ENCODE peak calls at places on chromosomes 16 and 17, in five cellular contexts. V, C, J, L and E are unnamed samples.

GRCh38 chr17:4162366-4162765 is 19.4 kb downstream of the CYB5D2 start:
- DNase-seq in V (no peak), C (no peak), J (no peak), L (no peak), E (no peak)

GRCh38 chr16:81651758-81652718 is 127.1 kb upstream of the PLCG2 start:
- DNase-seq in V (peak; percentile 86), C (no peak), J (no peak), L (no peak), E (no peak)

GRCh38 chr17:56320443-56320842 is 167.2 kb downstream of the ANKFN1 start:
- DNase-seq in V (no peak), C (no peak), J (no peak), L (no peak), E (no peak)

GRCh38 chr17:75335315-75335714 is 46.1 kb upstream of the SLC25A19 start:
- DNase-seq in V (no peak), C (peak; percentile 58), J (no peak), L (no peak), E (no peak)

GRCh38 chr16:83215417-83216001 is 588.7 kb downstream of the CDH13 start:
- DNase-seq in V (peak; percentile 59), C (peak; percentile 49), J (no peak), L (peak; percentile 21), E (peak; percentile 21)

GRCh38 chr17:3727041-3727440 is 3.3 kb downstream of the HASPIN start:
- DNase-seq in V (no peak), C (no peak), J (peak; percentile 45), L (no peak), E (no peak)

GRCh38 chr16:27698266-27698665 is 148.3 kb downstream of the KATNIP start:
- DNase-seq in V (peak; percentile 62), C (no peak), J (no peak), L (no peak), E (no peak)

GRCh38 chr17:20995164-20995872 is 47.5 kb downstream of the USP22 start:
- DNase-seq in V (no peak), C (peak; percentile 22), J (no peak), L (no peak), E (no peak)

GRCh38 chr17:81082177-81083073 is 47.5 kb downstream of the BAIAP2 start:
- DNase-seq in V (no peak), C (peak; percentile 74), J (no peak), L (no peak), E (no peak)

GRCh38 chr17:45098081-45098868 is 34.0 kb downstream of the PLCD3 start:
- DNase-seq in V (no peak), C (no peak), J (no peak), L (no peak), E (no peak)
- H3K27ac ChIP-seq in V (no peak overlapping the region), C (peak overlapping the region; percentile 19), J (no peak overlapping the region), L (no peak overlapping the region), E (peak overlapping the region; percentile 19)

DNA sequence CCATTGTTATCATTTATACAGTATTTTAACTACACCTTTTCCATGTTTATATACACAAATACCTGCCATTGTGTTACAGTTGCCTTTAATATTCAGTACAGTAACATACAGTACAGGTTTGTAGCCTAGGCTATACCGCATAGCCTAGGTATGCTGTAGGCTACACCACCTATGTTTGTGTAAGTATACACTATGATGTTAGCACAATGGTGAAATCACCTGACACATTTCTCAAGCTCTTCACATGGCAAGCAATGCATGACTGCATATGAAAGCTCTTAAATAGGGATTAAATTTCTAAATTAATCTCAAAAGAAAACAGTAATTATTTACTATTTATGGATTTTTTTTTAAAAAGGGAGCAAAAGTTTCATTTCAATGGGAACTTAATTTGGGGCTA is 12.0 kb downstream of the LRRC37B start:
- DNase-seq in V (no peak), C (no peak), J (no peak), L (no peak), E (no peak)
- TF ChIP-seq ZBTB33 in V (no peak), C (no peak), J (no peak), L (no peak), E (no peak)

GRCh38 chr16:89194340-89195311 is 5.7 kb downstream of the SLC22A31 start:
- DNase-seq in V (no peak), C (peak; percentile 19), J (no peak), L (peak; percentile 0), E (no peak)

GRCh38 chr16:89197633-89198416 is 2.5 kb downstream of the SLC22A31 start:
- DNase-seq in V (no peak), C (no peak), J (no peak), L (peak; percentile 97), E (no peak)

GRCh38 chr16:89193576-89194293 is 6.6 kb downstream of the SLC22A31 start:
- DNase-seq in V (no peak), C (peak; percentile 59), J (no peak), L (no peak), E (no peak)

GRCh38 chr16:89197033-89197632 is 3.2 kb downstream of the SLC22A31 start:
- DNase-seq in V (no peak), C (peak; percentile 21), J (no peak), L (no peak), E (no peak)

GRCh38 chr16:89195521-89196171 is 4.7 kb downstream of the SLC22A31 start:
- DNase-seq in V (no peak), C (no peak), J (no peak), L (no peak), E (no peak)
- H3K27ac ChIP-seq in V (no peak overlapping the region), C (no peak overlapping the region), J (no peak overlapping the region), L (no peak overlapping the region), E (no peak overlapping the region)

DNA sequence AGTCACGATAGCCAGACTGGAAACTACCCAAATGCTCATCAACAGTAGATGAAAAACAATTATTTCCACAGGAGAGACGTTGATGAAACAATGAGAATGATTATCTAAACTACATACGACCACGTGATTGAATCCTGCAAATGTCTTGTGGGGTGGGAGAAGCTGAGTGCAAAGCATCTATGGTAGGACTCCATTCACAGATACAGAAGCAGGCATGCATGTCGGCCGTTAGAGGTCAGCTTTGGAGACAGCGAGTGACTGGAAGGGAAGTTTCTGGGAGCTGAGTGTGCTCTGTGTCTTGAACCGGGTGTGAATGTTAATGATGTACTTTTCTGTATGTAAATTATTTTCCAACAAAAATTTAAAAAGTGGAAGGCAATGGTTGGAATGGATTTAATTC is 71.5 kb upstream of the DNAJA2 start:
- DNase-seq in V (peak; percentile 31), C (no peak), J (no peak), L (no peak), E (no peak)
- TF ChIP-seq ZBTB33 in V (no peak), C (no peak), J (no peak), L (no peak), E (no peak)

DNA sequence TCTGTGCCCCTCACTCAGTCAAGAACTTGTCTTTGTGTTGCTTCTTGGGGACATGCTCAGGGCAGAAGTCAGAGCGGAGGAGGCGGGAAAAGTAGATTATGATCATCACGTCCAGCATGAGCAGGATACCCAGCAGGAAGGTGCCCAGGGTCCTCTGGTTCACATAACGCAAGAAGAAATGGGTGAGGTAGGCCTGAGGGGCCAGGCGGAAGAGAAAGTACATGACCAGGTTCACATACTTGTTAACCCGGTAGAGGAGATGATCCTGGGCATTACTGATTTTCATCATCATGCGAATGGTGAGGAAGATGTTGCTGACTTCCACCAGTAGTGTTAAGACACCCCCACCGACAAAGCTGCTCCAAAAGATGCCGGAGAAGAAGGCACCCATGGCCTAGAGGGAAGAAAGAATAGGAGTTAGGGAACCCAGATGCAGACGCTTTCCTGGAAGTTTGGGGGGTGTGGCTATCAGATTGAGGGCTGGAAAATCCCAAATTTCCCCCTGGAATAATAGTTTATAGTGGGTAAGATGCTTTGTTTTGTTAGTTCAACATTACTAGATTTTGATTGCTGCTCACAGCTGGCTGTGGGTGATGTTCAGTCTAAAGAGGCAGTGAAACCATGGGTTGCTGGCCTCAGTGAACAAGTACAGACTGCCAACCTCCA is 1.4 kb downstream of the TLCD1 start:
- DNase-seq in V (peak; percentile 62), C (no peak), J (no peak), L (no peak), E (no peak)
- H3K27ac ChIP-seq in V (peak overlapping the region; percentile 95), C (peak overlapping the region; percentile 72), J (peak overlapping the region; percentile 4), L (peak overlapping the region; percentile 88), E (peak overlapping the region; percentile 89)

GRCh38 chr16:75070055-75070841 is 46.3 kb downstream of the LDHD start:
- DNase-seq in V (peak; percentile 49), C (peak; percentile 86), J (no peak), L (peak; percentile 98), E (no peak)
- TF ChIP-seq ZBTB33 in V (no peak), C (no peak), J (no peak), L (peak; percentile 8), E (no peak)

DNA sequence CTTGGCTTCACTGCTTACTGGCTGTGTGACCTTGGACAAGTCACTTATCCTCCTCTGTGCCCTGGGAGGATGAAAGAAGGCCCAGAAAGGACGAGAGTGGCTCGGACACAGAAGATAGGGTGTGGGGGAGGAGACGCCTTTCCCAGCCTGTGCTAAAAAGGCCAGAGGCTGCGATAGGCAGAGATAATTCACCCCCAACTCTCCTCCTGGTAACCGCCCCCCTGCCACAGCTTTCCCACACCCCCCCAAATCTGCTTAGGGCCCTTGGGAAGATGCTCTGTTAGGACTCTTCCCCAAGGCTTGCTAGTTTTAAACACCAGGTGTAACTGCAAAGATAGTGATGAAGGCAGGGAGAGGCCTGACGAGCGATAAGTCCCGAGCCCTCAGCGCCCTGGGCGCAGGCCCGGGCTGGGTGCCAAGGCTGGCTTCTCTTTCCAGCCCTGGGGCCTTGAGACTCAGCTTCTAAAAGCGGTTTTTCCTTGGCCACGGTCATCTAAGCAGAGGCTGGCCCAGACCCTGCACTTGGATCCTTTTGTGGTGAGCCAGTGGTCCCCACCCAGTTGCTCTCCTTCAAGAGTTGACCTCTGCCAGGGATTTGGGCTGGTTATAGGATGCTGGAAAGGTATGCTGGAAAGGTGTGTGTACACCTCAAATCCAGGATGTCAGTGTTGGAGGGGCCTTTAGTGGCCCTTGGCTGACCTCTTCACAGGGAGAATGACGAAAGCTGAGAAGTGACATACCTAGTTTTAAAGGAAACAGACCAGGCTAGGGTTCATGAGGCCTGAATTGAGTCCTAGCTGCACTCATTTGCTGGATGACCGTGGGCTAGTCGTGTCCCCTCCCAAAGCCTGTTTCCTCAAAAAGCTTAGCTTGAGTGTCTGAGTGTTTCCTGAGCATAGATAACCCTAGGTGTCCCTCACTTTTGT is 3.4 kb upstream of the PPP1R9B start:
- DNase-seq in V (peak; percentile 92), C (no peak), J (no peak), L (no peak), E (no peak)
- H3K27ac ChIP-seq in V (peak overlapping the region; percentile 87), C (no peak overlapping the region), J (peak overlapping the region; percentile 72), L (no peak overlapping the region), E (peak overlapping the region; percentile 89)